ENCODE peak calls at places on chromosomes 12 and 14, in ten cellular contexts. Y is aorta, P is GM23248, Q is PC-3, N is tibial artery, U is fibroblast of lung, G is esophagus squamous epithelium, F is SK-N-SH, X is NT2/D1, B is lung. C is an unnamed sample. For H3K27me3 and H3K9me3, the result is how much of the 10 kb centered on the place peaks cover.

GRCh38 chr12:119005832-119006360 is 24.6 kb downstream of the SRRM4 start:
- DNase-seq in Y (no peak), P (no peak), Q (no peak), N (no peak), U (no peak), G (no peak), F (peak), X (no peak), B (no peak), C (no peak)

GRCh38 chr12:114269153-114269552 is 136.8 kb downstream of the TBX5 start:
- DNase-seq in Y (no peak), P (no peak), Q (no peak), N (no peak), U (no peak), G (no peak), F (no peak), X (no peak), B (no peak), C (no peak)

GRCh38 chr12:11055306-11055705 is 6.8 kb downstream of the TAS2R46 start:
- DNase-seq in Y (no peak), P (no peak), Q (no peak), N (no peak), U (no peak), G (no peak), F (no peak), X (no peak), B (no peak), C (no peak)

GRCh38 chr12:75878382-75878720 is 153.2 kb downstream of the PHLDA1 start:
- DNase-seq in Y (no peak), P (no peak), Q (no peak), N (no peak), U (no peak), G (no peak), F (no peak), X (no peak), B (no peak), C (no peak)

GRCh38 chr14:54916061-54916460 is 13.4 kb upstream of the GCH1 start:
- DNase-seq in Y (no peak), P (no peak), Q (no peak), N (no peak), U (no peak), G (no peak), F (no peak), X (no peak), B (no peak), C (no peak)

GRCh38 chr12:68203460-68203875 is 22.1 kb downstream of the IL26 start:
- DNase-seq in Y (no peak), P (no peak), Q (no peak), N (no peak), U (no peak), G (no peak), F (no peak), X (no peak), B (no peak), C (no peak)

GRCh38 chr14:45091696-45092095 is 7.8 kb downstream of the PRPF39 start:
- DNase-seq in Y (no peak), P (peak), Q (peak), N (no peak), U (peak), G (no peak), F (no peak), X (no peak), B (no peak), C (no peak)

GRCh38 chr12:11553871-11554533 is 95.5 kb upstream of the ETV6 start:
- DNase-seq in Y (no peak), P (peak), Q (peak), N (no peak), U (peak), G (no peak), F (peak), X (peak), B (peak), C (peak)

GRCh38 chr14:81981311-81981675 is 447.6 kb upstream of the SEL1L start:
- DNase-seq in Y (no peak), P (no peak), Q (no peak), N (no peak), U (no peak), G (no peak), F (no peak), X (no peak), B (no peak), C (no peak)

GRCh38 chr14:49549881-49550280 is 36.3 kb downstream of the RPS29 start:
- DNase-seq in Y (no peak), P (peak), Q (peak), N (no peak), U (peak), G (no peak), F (no peak), X (peak), B (no peak), C (peak)

GRCh38 chr12:68951652-68952051 is 18.7 kb upstream of the CPM start:
- DNase-seq in Y (no peak), P (no peak), Q (no peak), N (no peak), U (no peak), G (no peak), F (no peak), X (no peak), B (no peak), C (no peak)

GRCh38 chr12:120257041-120257821 is 8.3 kb downstream of the PXN start:
- DNase-seq in Y (no peak), P (peak), Q (peak), N (peak), U (peak), G (no peak), F (peak), X (no peak), B (no peak), C (no peak)

GRCh38 chr12:1471224-1471623 is 123.2 kb downstream of the FBXL14 start:
- DNase-seq in Y (no peak), P (no peak), Q (peak), N (no peak), U (peak), G (no peak), F (no peak), X (no peak), B (no peak), C (no peak)

GRCh38 chr12:1470051-1470450 is 124.3 kb downstream of the FBXL14 start:
- DNase-seq in Y (no peak), P (no peak), Q (no peak), N (no peak), U (no peak), G (no peak), F (no peak), X (no peak), B (no peak), C (no peak)

GRCh38 chr12:1474059-1474537 is 120.3 kb downstream of the FBXL14 start:
- DNase-seq in Y (no peak), P (peak), Q (peak), N (no peak), U (peak), G (no peak), F (no peak), X (peak), B (no peak), C (peak)

GRCh38 chr12:1474567-1475153 is 119.7 kb downstream of the FBXL14 start:
- DNase-seq in Y (no peak), P (peak), Q (peak), N (no peak), U (peak), G (no peak), F (peak), X (peak), B (no peak), C (peak)

DNA sequence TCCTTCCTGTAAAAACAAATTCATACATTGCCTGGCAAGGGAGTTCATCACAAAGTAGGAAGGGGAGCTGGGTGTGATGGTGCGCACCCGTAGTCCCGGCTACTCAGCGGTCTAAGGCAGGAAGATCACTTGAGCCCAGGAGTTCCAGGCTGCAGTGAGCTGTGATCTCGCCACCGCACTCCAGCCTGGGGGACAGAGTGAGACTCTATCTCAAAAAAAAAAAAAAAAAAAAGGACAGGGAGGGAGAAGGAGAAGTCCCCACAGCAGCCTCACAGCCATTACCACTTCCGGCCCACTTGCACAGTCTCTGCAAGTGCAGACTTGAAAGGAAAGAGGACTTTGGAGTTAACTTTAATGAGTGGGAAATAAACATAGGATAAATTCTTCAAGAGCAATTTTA is 121.0 kb downstream of the FBXL14 start:
- DNase-seq in Y (no peak), P (peak), Q (no peak), N (no peak), U (peak), G (no peak), F (no peak), X (no peak), B (no peak), C (no peak)
- H3K4me3 ChIP-seq in Y (no peak), P (no peak), Q (peak), N (no peak), U (peak), G (no peak), F (no peak), X (no peak), B (no peak), C (no peak)

DNA sequence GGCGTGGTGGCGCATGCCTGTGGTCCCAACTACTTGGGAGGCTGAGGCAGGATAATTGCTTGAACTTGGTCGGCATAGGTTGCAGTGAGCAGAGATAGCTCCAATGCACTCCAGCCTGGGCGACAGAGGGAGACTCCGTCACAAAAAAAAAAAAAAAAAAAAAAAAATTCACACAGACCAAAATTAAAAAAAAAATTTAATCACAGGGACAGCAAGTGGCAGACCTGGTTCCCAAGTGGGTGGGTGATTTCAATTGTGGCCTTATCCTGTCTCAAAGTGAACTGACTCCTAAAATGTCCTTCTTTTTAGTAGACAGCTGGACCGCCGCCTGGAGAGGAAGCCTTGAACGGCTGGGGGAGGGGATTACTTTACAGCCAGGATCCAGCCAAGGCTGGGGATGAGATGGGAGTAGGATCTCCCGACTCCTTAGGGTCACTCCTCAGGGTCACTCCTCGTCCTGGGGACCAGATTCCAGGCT is 1.6 kb upstream of the KCNH3 start:
- DNase-seq in Y (peak), P (peak), Q (no peak), N (no peak), U (no peak), G (no peak), F (no peak), X (no peak), B (no peak), C (no peak)
- H3K27me3 ChIP-seq in Y (under half), P (under half), Q (under half), N (under half), U (under half), G (under half), F (under half), X (half or more), B (under half), C (under half)

GRCh38 chr12:130661059-130661458 is 55.0 kb downstream of the RIMBP2 start:
- DNase-seq in Y (no peak), P (no peak), Q (no peak), N (no peak), U (no peak), G (no peak), F (no peak), X (no peak), B (no peak), C (no peak)
- H3K9me3 ChIP-seq in Y (under half), P (under half), Q (under half), N (under half), U (under half), G (under half), F (under half), X (under half), B (under half), C (under half)

GRCh38 chr12:130775953-130776856 is 60.1 kb upstream of the RIMBP2 start:
- DNase-seq in Y (peak), P (peak), Q (peak), N (no peak), U (peak), G (no peak), F (no peak), X (no peak), B (peak), C (no peak)
- H3K4me3 ChIP-seq in Y (no peak), P (peak), Q (peak), N (peak), U (peak), G (peak), F (no peak), X (peak), B (no peak), C (no peak)

DNA sequence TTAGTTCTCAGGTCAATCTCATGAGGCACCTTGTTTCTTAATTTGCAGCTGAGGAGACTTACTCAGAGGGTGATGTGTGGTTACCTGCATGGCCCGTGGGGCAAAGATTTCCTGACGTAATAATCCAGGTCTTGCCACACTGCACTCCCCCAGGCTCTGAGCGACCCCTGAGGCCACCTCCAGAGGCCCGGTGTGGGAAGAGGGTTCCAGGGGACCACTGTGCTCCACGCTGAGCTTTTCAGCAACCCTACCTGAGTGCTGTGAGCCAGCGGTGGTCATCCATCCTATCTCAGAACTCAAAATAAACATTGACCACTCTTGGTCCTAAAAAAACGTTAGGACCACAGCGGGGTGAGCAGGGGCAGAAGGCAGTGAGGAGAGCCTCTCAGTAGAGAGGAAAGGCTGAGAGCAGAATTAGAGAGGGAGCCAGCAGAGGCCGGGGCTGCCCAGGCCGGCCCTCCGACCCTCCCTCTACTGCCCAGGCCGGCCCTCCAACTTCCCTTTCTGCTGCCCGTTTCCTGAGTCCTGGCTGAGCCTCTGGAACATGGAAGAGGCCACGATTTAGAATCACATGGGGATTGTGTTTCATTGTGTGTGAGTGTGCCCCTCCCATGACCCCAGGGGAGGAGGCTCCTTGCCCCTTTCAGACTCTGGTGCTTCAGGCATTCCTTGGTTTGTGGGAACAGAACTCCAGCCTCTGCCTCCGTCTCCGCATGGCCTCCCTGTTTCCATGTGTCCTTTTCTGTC is 188.2 kb upstream of the DIO3 start:
- DNase-seq in Y (peak), P (no peak), Q (no peak), N (no peak), U (no peak), G (no peak), F (no peak), X (no peak), B (peak), C (no peak)
- H3K27me3 ChIP-seq in Y (under half), P (under half), Q (under half), N (under half), U (under half), G (under half), F (under half), X (under half), B (under half), C (under half)

GRCh38 chr14:105856676-105857222 is 330.4 kb downstream of the TMEM121 start:
- DNase-seq in Y (no peak), P (no peak), Q (no peak), N (peak), U (no peak), G (no peak), F (peak), X (no peak), B (no peak), C (no peak)
- H3K9me3 ChIP-seq in Y (under half), P (under half), Q (under half), N (under half), U (under half), G (under half), F (under half), X (under half), B (under half), C (under half)

C was measured in HAP-1.